ENCODE peak calls at places on chromosomes 3 and 15, in seven cellular contexts. One of them, this sample, is unnamed.

GRCh38 chr15:99050328-99050980 is 42.9 kb upstream of the PGPEP1L start:
- DNase-seq in uterus: no peak
- DNase-seq in Peyer's patch: no peak
- DNase-seq in colonic mucosa: peak; percentile 2
- DNase-seq in psoas muscle: no peak
- DNase-seq in GM12878: no peak
- DNase-seq in ovary: no peak
- DNase-seq in this sample: no peak

GRCh38 chr15:80780416-80781221 is 1.4 kb downstream of the CEMIP start:
- DNase-seq in Peyer's patch: no peak
- DNase-seq in ovary: peak; percentile 78
- DNase-seq in psoas muscle: peak; percentile 58
- DNase-seq in colonic mucosa: peak; percentile 72
- DNase-seq in GM12878: no peak
- DNase-seq in uterus: peak; percentile 33
- DNase-seq in this sample: peak; percentile 1

GRCh38 chr3:149625795-149626194 is 32.0 kb downstream of the WWTR1 start:
- DNase-seq in ovary: no peak
- DNase-seq in uterus: no peak
- DNase-seq in psoas muscle: no peak
- DNase-seq in GM12878: no peak
- DNase-seq in colonic mucosa: no peak
- DNase-seq in Peyer's patch: no peak
- DNase-seq in this sample: no peak

GRCh38 chr3:58722526-58722925 is 56.0 kb upstream of the FAM3D start:
- DNase-seq in Peyer's patch: no peak
- DNase-seq in psoas muscle: no peak
- DNase-seq in GM12878: no peak
- DNase-seq in ovary: no peak
- DNase-seq in colonic mucosa: no peak
- DNase-seq in uterus: no peak
- DNase-seq in this sample: no peak

GRCh38 chr3:127822166-127822835 is at the start of gene MGLL:
- DNase-seq in uterus: peak; percentile 39
- DNase-seq in Peyer's patch: peak; percentile 59
- DNase-seq in ovary: peak; percentile 32
- DNase-seq in psoas muscle: peak; percentile 63
- DNase-seq in colonic mucosa: peak; percentile 66
- DNase-seq in GM12878: no peak
- DNase-seq in this sample: no peak

GRCh38 chr3:37862219-37862711 is 585 bp downstream of the CTDSPL start:
- DNase-seq in Peyer's patch: no peak
- DNase-seq in ovary: peak; percentile 78
- DNase-seq in uterus: peak; percentile 62
- DNase-seq in GM12878: no peak
- DNase-seq in colonic mucosa: peak; percentile 53
- DNase-seq in psoas muscle: peak; percentile 62
- DNase-seq in this sample: peak; percentile 49

GRCh38 chr3:55343486-55344357 is 143.4 kb downstream of the WNT5A start:
- DNase-seq in ovary: no peak
- DNase-seq in colonic mucosa: no peak
- DNase-seq in psoas muscle: no peak
- DNase-seq in GM12878: no peak
- DNase-seq in Peyer's patch: no peak
- DNase-seq in uterus: no peak
- DNase-seq in this sample: no peak

GRCh38 chr3:155391583-155391982 is 98.1 kb upstream of the STRIT1 start:
- DNase-seq in psoas muscle: no peak
- DNase-seq in GM12878: no peak
- DNase-seq in Peyer's patch: no peak
- DNase-seq in colonic mucosa: no peak
- DNase-seq in uterus: peak; percentile 22
- DNase-seq in ovary: no peak
- DNase-seq in this sample: no peak

GRCh38 chr3:38805765-38806386 is 10.1 kb downstream of the SCN10A start:
- DNase-seq in ovary: no peak
- DNase-seq in GM12878: peak; percentile 4
- DNase-seq in uterus: no peak
- DNase-seq in Peyer's patch: peak; percentile 48
- DNase-seq in psoas muscle: no peak
- DNase-seq in colonic mucosa: peak; percentile 46
- DNase-seq in this sample: no peak

GRCh38 chr15:95559875-95560394 is 770.6 kb upstream of the NR2F2 start:
- DNase-seq in uterus: peak; percentile 25
- DNase-seq in ovary: no peak
- DNase-seq in psoas muscle: no peak
- DNase-seq in Peyer's patch: no peak
- DNase-seq in GM12878: no peak
- DNase-seq in colonic mucosa: no peak
- DNase-seq in this sample: no peak

GRCh38 chr3:69249001-69249400 is 126.6 kb upstream of the LMOD3 start:
- DNase-seq in colonic mucosa: no peak
- DNase-seq in uterus: no peak
- DNase-seq in psoas muscle: no peak
- DNase-seq in Peyer's patch: no peak
- DNase-seq in ovary: no peak
- DNase-seq in GM12878: no peak
- DNase-seq in this sample: no peak

GRCh38 chr3:105173972-105174371 is 192.7 kb upstream of the ALCAM start:
- DNase-seq in GM12878: no peak
- DNase-seq in psoas muscle: no peak
- DNase-seq in colonic mucosa: no peak
- DNase-seq in uterus: no peak
- DNase-seq in ovary: no peak
- DNase-seq in Peyer's patch: no peak
- DNase-seq in this sample: no peak

GRCh38 chr3:115330406-115330805 is 183.3 kb upstream of the ZBTB20 start:
- DNase-seq in uterus: no peak
- DNase-seq in GM12878: no peak
- DNase-seq in psoas muscle: no peak
- DNase-seq in colonic mucosa: no peak
- DNase-seq in Peyer's patch: no peak
- DNase-seq in ovary: no peak
- DNase-seq in this sample: no peak

GRCh38 chr3:153070153-153070868 is 91.7 kb upstream of the RAP2B start:
- DNase-seq in psoas muscle: no peak
- DNase-seq in ovary: no peak
- DNase-seq in Peyer's patch: no peak
- DNase-seq in colonic mucosa: no peak
- DNase-seq in uterus: no peak
- DNase-seq in GM12878: no peak
- DNase-seq in this sample: no peak

GRCh38 chr3:169268286-169268776 is 395.2 kb downstream of the MECOM start:
- DNase-seq in ovary: no peak
- DNase-seq in colonic mucosa: no peak
- DNase-seq in uterus: no peak
- DNase-seq in GM12878: no peak
- DNase-seq in psoas muscle: no peak
- DNase-seq in Peyer's patch: no peak
- DNase-seq in this sample: no peak

GRCh38 chr15:57327985-57328471 is 48.3 kb upstream of the CGNL1 start:
- DNase-seq in psoas muscle: no peak
- DNase-seq in GM12878: no peak
- DNase-seq in ovary: no peak
- DNase-seq in colonic mucosa: no peak
- DNase-seq in uterus: peak; percentile 45
- DNase-seq in Peyer's patch: no peak
- DNase-seq in this sample: no peak

GRCh38 chr3:139534992-139535879 is 4.3 kb downstream of the RBP1 start:
- DNase-seq in GM12878: no peak
- DNase-seq in Peyer's patch: peak; percentile 47
- DNase-seq in ovary: peak; percentile 74
- DNase-seq in psoas muscle: peak; percentile 70
- DNase-seq in colonic mucosa: peak; percentile 30
- DNase-seq in uterus: peak; percentile 83
- DNase-seq in this sample: peak; percentile 51

GRCh38 chr3:47420511-47421484 is 40.0 kb downstream of the PTPN23 start:
- DNase-seq in Peyer's patch: peak; percentile 95
- DNase-seq in colonic mucosa: peak; percentile 96
- DNase-seq in psoas muscle: peak; percentile 92
- DNase-seq in uterus: peak; percentile 86
- DNase-seq in GM12878: peak; percentile 65
- DNase-seq in ovary: peak; percentile 89
- DNase-seq in this sample: peak; percentile 81

GRCh38 chr3:48398701-48399386 is 26.8 kb downstream of the FBXW12 start:
- DNase-seq in colonic mucosa: no peak
- DNase-seq in ovary: peak; percentile 24
- DNase-seq in psoas muscle: no peak
- DNase-seq in uterus: no peak
- DNase-seq in Peyer's patch: peak; percentile 37
- DNase-seq in GM12878: no peak
- DNase-seq in this sample: no peak

GRCh38 chr3:46297658-46298423 is 55.6 kb downstream of the CCR3 start:
- DNase-seq in psoas muscle: no peak
- DNase-seq in uterus: no peak
- DNase-seq in ovary: no peak
- DNase-seq in GM12878: no peak
- DNase-seq in colonic mucosa: no peak
- DNase-seq in Peyer's patch: peak; percentile 53
- DNase-seq in this sample: no peak

GRCh38 chr3:38001456-38002081 is 11.0 kb downstream of the VILL start:
- DNase-seq in colonic mucosa: no peak
- DNase-seq in GM12878: no peak
- DNase-seq in Peyer's patch: peak; percentile 46
- DNase-seq in ovary: peak; percentile 29
- DNase-seq in uterus: peak; percentile 19
- DNase-seq in psoas muscle: peak; percentile 46
- DNase-seq in this sample: no peak

GRCh38 chr3:71388535-71389120 is 194.9 kb downstream of the FOXP1 start:
- DNase-seq in colonic mucosa: no peak
- DNase-seq in GM12878: no peak
- DNase-seq in psoas muscle: no peak
- DNase-seq in uterus: no peak
- DNase-seq in Peyer's patch: no peak
- DNase-seq in ovary: no peak
- DNase-seq in this sample: no peak

GRCh38 chr15:80403712-80404056 is 498 bp upstream of the ARNT2 start:
- DNase-seq in psoas muscle: peak; percentile 65
- DNase-seq in colonic mucosa: no peak
- DNase-seq in ovary: no peak
- DNase-seq in Peyer's patch: no peak
- DNase-seq in uterus: peak; percentile 20
- DNase-seq in GM12878: no peak
- DNase-seq in this sample: peak; percentile 64

GRCh38 chr3:151044706-151045105 is 40.8 kb upstream of the MED12L start:
- DNase-seq in psoas muscle: no peak
- DNase-seq in uterus: no peak
- DNase-seq in ovary: no peak
- DNase-seq in colonic mucosa: no peak
- DNase-seq in GM12878: no peak
- DNase-seq in Peyer's patch: no peak
- DNase-seq in this sample: no peak

GRCh38 chr3:59126436-59126835 is 76.6 kb upstream of the CFAP20DC start:
- DNase-seq in Peyer's patch: no peak
- DNase-seq in ovary: no peak
- DNase-seq in GM12878: no peak
- DNase-seq in psoas muscle: no peak
- DNase-seq in colonic mucosa: no peak
- DNase-seq in uterus: no peak
- DNase-seq in this sample: no peak

GRCh38 chr3:29176501-29176900 is 104.4 kb upstream of the RBMS3 start:
- DNase-seq in psoas muscle: no peak
- DNase-seq in colonic mucosa: no peak
- DNase-seq in uterus: no peak
- DNase-seq in ovary: peak; percentile 14
- DNase-seq in GM12878: no peak
- DNase-seq in Peyer's patch: no peak
- DNase-seq in this sample: no peak

GRCh38 chr3:56761023-56761422 is 40.7 kb downstream of the ARHGEF3 start:
- DNase-seq in psoas muscle: no peak
- DNase-seq in uterus: no peak
- DNase-seq in Peyer's patch: no peak
- DNase-seq in colonic mucosa: no peak
- DNase-seq in ovary: no peak
- DNase-seq in GM12878: no peak
- DNase-seq in this sample: no peak

GRCh38 chr3:56761887-56762605 is 39.7 kb downstream of the ARHGEF3 start:
- DNase-seq in Peyer's patch: no peak
- DNase-seq in uterus: no peak
- DNase-seq in GM12878: no peak
- DNase-seq in ovary: no peak
- DNase-seq in colonic mucosa: no peak
- DNase-seq in psoas muscle: no peak
- DNase-seq in this sample: no peak

GRCh38 chr3:56762718-56763117 is 39.0 kb downstream of the ARHGEF3 start:
- DNase-seq in Peyer's patch: no peak
- DNase-seq in GM12878: no peak
- DNase-seq in psoas muscle: no peak
- DNase-seq in uterus: no peak
- DNase-seq in ovary: no peak
- DNase-seq in colonic mucosa: no peak
- DNase-seq in this sample: no peak

GRCh38 chr3:56758539-56758981 is 43.2 kb downstream of the ARHGEF3 start:
- DNase-seq in colonic mucosa: no peak
- DNase-seq in Peyer's patch: peak; percentile 53
- DNase-seq in uterus: peak; percentile 31
- DNase-seq in ovary: no peak
- DNase-seq in GM12878: peak; percentile 87
- DNase-seq in psoas muscle: no peak
- DNase-seq in this sample: no peak

GRCh38 chr3:56759532-56759931 is 42.2 kb downstream of the ARHGEF3 start:
- DNase-seq in psoas muscle: no peak
- DNase-seq in ovary: no peak
- DNase-seq in Peyer's patch: no peak
- DNase-seq in colonic mucosa: no peak
- DNase-seq in GM12878: no peak
- DNase-seq in uterus: no peak
- DNase-seq in this sample: no peak
- H3K27ac ChIP-seq in psoas muscle: no peak overlapping the region
- H3K27ac ChIP-seq in ovary: no peak overlapping the region
- H3K27ac ChIP-seq in Peyer's patch: no peak overlapping the region
- H3K27ac ChIP-seq in colonic mucosa: no peak overlapping the region
- H3K27ac ChIP-seq in GM12878: no peak overlapping the region
- H3K27ac ChIP-seq in uterus: peak overlapping the region; percentile 68
- H3K27ac ChIP-seq in this sample: no peak overlapping the region

GRCh38 chr3:61564405-61565059 is 3.2 kb downstream of the PTPRG start:
- DNase-seq in uterus: peak; percentile 83
- DNase-seq in psoas muscle: peak; percentile 90
- DNase-seq in colonic mucosa: peak; percentile 83
- DNase-seq in GM12878: no peak
- DNase-seq in ovary: peak; percentile 89
- DNase-seq in Peyer's patch: peak; percentile 83
- DNase-seq in this sample: peak; percentile 42
- H3K27ac ChIP-seq in uterus: peak overlapping the region; percentile 46
- H3K27ac ChIP-seq in psoas muscle: peak overlapping the region; percentile 47
- H3K27ac ChIP-seq in colonic mucosa: no peak overlapping the region
- H3K27ac ChIP-seq in GM12878: no peak overlapping the region
- H3K27ac ChIP-seq in ovary: peak overlapping the region; percentile 52
- H3K27ac ChIP-seq in Peyer's patch: no peak overlapping the region
- H3K27ac ChIP-seq in this sample: peak overlapping the region; percentile 86

GRCh38 chr3:141332436-141332835 is 35.9 kb upstream of the ZBTB38 start:
- DNase-seq in Peyer's patch: peak; percentile 62
- DNase-seq in colonic mucosa: peak; percentile 84
- DNase-seq in GM12878: no peak
- DNase-seq in psoas muscle: no peak
- DNase-seq in ovary: no peak
- DNase-seq in uterus: no peak
- DNase-seq in this sample: no peak
- H3K27ac ChIP-seq in Peyer's patch: peak overlapping the region; percentile 65
- H3K27ac ChIP-seq in colonic mucosa: peak overlapping the region; percentile 73
- H3K27ac ChIP-seq in GM12878: no peak overlapping the region
- H3K27ac ChIP-seq in psoas muscle: peak overlapping the region; percentile 20
- H3K27ac ChIP-seq in ovary: no peak overlapping the region
- H3K27ac ChIP-seq in uterus: no peak overlapping the region
- H3K27ac ChIP-seq in this sample: peak overlapping the region; percentile 40

GRCh38 chr15:67943475-67943874 is 103.6 kb upstream of the RNU6-1 start:
- DNase-seq in psoas muscle: no peak
- DNase-seq in Peyer's patch: no peak
- DNase-seq in ovary: no peak
- DNase-seq in uterus: no peak
- DNase-seq in GM12878: no peak
- DNase-seq in colonic mucosa: no peak
- DNase-seq in this sample: no peak
- H3K27ac ChIP-seq in psoas muscle: no peak overlapping the region
- H3K27ac ChIP-seq in Peyer's patch: no peak overlapping the region
- H3K27ac ChIP-seq in ovary: no peak overlapping the region
- H3K27ac ChIP-seq in uterus: peak overlapping the region; percentile 75
- H3K27ac ChIP-seq in GM12878: no peak overlapping the region
- H3K27ac ChIP-seq in colonic mucosa: no peak overlapping the region
- H3K27ac ChIP-seq in this sample: no peak overlapping the region